ENCODE peak calls at places on chromosome 3, in six cellular contexts. N is NAMALWA, H is B cell, P is GM13976, Q is RPMI7951, O is smooth muscle cell of the brain vasculature. J is an unnamed sample.

GRCh38 chr3:12192173-12192572 is 33.5 kb upstream of the TIMP4 start:
- DNase-seq in N (no peak), H (no peak), P (no peak), Q (no peak), O (no peak), J (no peak)

GRCh38 chr3:10074666-10075065 is 33.4 kb downstream of the FANCD2OS start:
- DNase-seq in N (no peak), H (no peak), P (no peak), Q (no peak), O (no peak), J (no peak)

GRCh38 chr3:124620600-124621063 is 109.6 kb upstream of the UMPS start:
- DNase-seq in N (peak), H (peak), P (peak), Q (peak), O (no peak), J (peak)

GRCh38 chr3:114902691-114903101 is 244.4 kb downstream of the ZBTB20 start:
- DNase-seq in N (no peak), H (no peak), P (no peak), Q (no peak), O (no peak), J (peak)

GRCh38 chr3:140023616-140024530 is 88.9 kb downstream of the CLSTN2 start:
- DNase-seq in N (no peak), H (no peak), P (no peak), Q (no peak), O (no peak), J (no peak)

GRCh38 chr3:125317761-125318496 is 57.2 kb downstream of the ZNF148 start:
- DNase-seq in N (no peak), H (no peak), P (no peak), Q (no peak), O (no peak), J (peak)

GRCh38 chr3:30728143-30728542 is 121.7 kb downstream of the TGFBR2 start:
- DNase-seq in N (no peak), H (no peak), P (no peak), Q (no peak), O (no peak), J (no peak)

GRCh38 chr3:141407043-141407442 is 38.7 kb downstream of the ZBTB38 start:
- DNase-seq in N (no peak), H (no peak), P (no peak), Q (peak), O (no peak), J (peak)

GRCh38 chr3:76490064-76490463 is 549.8 kb upstream of the ROBO2 start:
- DNase-seq in N (no peak), H (no peak), P (no peak), Q (no peak), O (no peak), J (no peak)